ENCODE peak calls at places on chromosomes 13 and 19, in five cellular contexts. One of them, this sample, is unnamed.

GRCh38 chr13:36163809-36164308 is 32.7 kb upstream of the DCLK1 start:
- DNase-seq in left lobe of liver: no peak
- DNase-seq in stimulated activated CD8-positive, alpha-beta memory T cell treated with anti-CD3 and anti-CD28 coated beads, Interleukin-4, amount 100 ng/mL, for 24 hours: no peak
- DNase-seq in brain microvascular endothelial cell: peak
- DNase-seq in upper lobe of right lung: peak
- DNase-seq in this sample: peak

GRCh38 chr13:106530209-106530906 is 5.1 kb downstream of the EFNB2 start:
- DNase-seq in left lobe of liver: no peak
- DNase-seq in stimulated activated CD8-positive, alpha-beta memory T cell treated with anti-CD3 and anti-CD28 coated beads, Interleukin-4, amount 100 ng/mL, for 24 hours: no peak
- DNase-seq in brain microvascular endothelial cell: no peak
- DNase-seq in upper lobe of right lung: no peak
- DNase-seq in this sample: no peak

GRCh38 chr13:48976677-48977625 is 1.2 kb downstream of the FNDC3A start:
- DNase-seq in left lobe of liver: peak
- DNase-seq in stimulated activated CD8-positive, alpha-beta memory T cell treated with anti-CD3 and anti-CD28 coated beads, Interleukin-4, amount 100 ng/mL, for 24 hours: no peak
- DNase-seq in brain microvascular endothelial cell: no peak
- DNase-seq in upper lobe of right lung: no peak
- DNase-seq in this sample: no peak

GRCh38 chr13:83940742-83941141 is 58.5 kb upstream of the SLITRK1 start:
- DNase-seq in left lobe of liver: no peak
- DNase-seq in stimulated activated CD8-positive, alpha-beta memory T cell treated with anti-CD3 and anti-CD28 coated beads, Interleukin-4, amount 100 ng/mL, for 24 hours: no peak
- DNase-seq in brain microvascular endothelial cell: no peak
- DNase-seq in upper lobe of right lung: no peak
- DNase-seq in this sample: no peak

GRCh38 chr19:48833049-48833448 is 3.2 kb downstream of the HSD17B14 start:
- DNase-seq in left lobe of liver: no peak
- DNase-seq in stimulated activated CD8-positive, alpha-beta memory T cell treated with anti-CD3 and anti-CD28 coated beads, Interleukin-4, amount 100 ng/mL, for 24 hours: no peak
- DNase-seq in brain microvascular endothelial cell: no peak
- DNase-seq in upper lobe of right lung: no peak
- DNase-seq in this sample: no peak

GRCh38 chr13:112622375-112622774 is 34.4 kb upstream of the TUBGCP3 start:
- DNase-seq in left lobe of liver: no peak
- DNase-seq in stimulated activated CD8-positive, alpha-beta memory T cell treated with anti-CD3 and anti-CD28 coated beads, Interleukin-4, amount 100 ng/mL, for 24 hours: no peak
- DNase-seq in brain microvascular endothelial cell: no peak
- DNase-seq in upper lobe of right lung: no peak
- DNase-seq in this sample: no peak

GRCh38 chr19:35220315-35220921 is 8.1 kb downstream of the FAM187B start:
- DNase-seq in left lobe of liver: no peak
- DNase-seq in stimulated activated CD8-positive, alpha-beta memory T cell treated with anti-CD3 and anti-CD28 coated beads, Interleukin-4, amount 100 ng/mL, for 24 hours: no peak
- DNase-seq in brain microvascular endothelial cell: no peak
- DNase-seq in upper lobe of right lung: no peak
- DNase-seq in this sample: no peak

GRCh38 chr19:56987184-56987583 is 132.6 kb upstream of the USP29 start:
- DNase-seq in left lobe of liver: no peak
- DNase-seq in stimulated activated CD8-positive, alpha-beta memory T cell treated with anti-CD3 and anti-CD28 coated beads, Interleukin-4, amount 100 ng/mL, for 24 hours: no peak
- DNase-seq in brain microvascular endothelial cell: no peak
- DNase-seq in upper lobe of right lung: no peak
- DNase-seq in this sample: no peak

GRCh38 chr13:31115616-31116015 is 46.1 kb downstream of the HSPH1 start:
- DNase-seq in left lobe of liver: no peak
- DNase-seq in stimulated activated CD8-positive, alpha-beta memory T cell treated with anti-CD3 and anti-CD28 coated beads, Interleukin-4, amount 100 ng/mL, for 24 hours: no peak
- DNase-seq in brain microvascular endothelial cell: no peak
- DNase-seq in upper lobe of right lung: no peak
- DNase-seq in this sample: no peak

GRCh38 chr13:112779856-112780604 is 90.2 kb downstream of the ATP11A start:
- DNase-seq in left lobe of liver: peak
- DNase-seq in stimulated activated CD8-positive, alpha-beta memory T cell treated with anti-CD3 and anti-CD28 coated beads, Interleukin-4, amount 100 ng/mL, for 24 hours: no peak
- DNase-seq in brain microvascular endothelial cell: no peak
- DNase-seq in upper lobe of right lung: no peak
- DNase-seq in this sample: no peak

GRCh38 chr13:21074601-21075302 is 13.4 kb upstream of the LATS2 start:
- DNase-seq in left lobe of liver: no peak
- DNase-seq in stimulated activated CD8-positive, alpha-beta memory T cell treated with anti-CD3 and anti-CD28 coated beads, Interleukin-4, amount 100 ng/mL, for 24 hours: no peak
- DNase-seq in brain microvascular endothelial cell: no peak
- DNase-seq in upper lobe of right lung: no peak
- DNase-seq in this sample: no peak

GRCh38 chr13:43787998-43788397 is 1.2 kb upstream of the ENOX1 start:
- DNase-seq in left lobe of liver: no peak
- DNase-seq in stimulated activated CD8-positive, alpha-beta memory T cell treated with anti-CD3 and anti-CD28 coated beads, Interleukin-4, amount 100 ng/mL, for 24 hours: no peak
- DNase-seq in brain microvascular endothelial cell: peak
- DNase-seq in upper lobe of right lung: no peak
- DNase-seq in this sample: peak

GRCh38 chr13:42064259-42064658 is 15.8 kb downstream of the DGKH start:
- DNase-seq in left lobe of liver: no peak
- DNase-seq in stimulated activated CD8-positive, alpha-beta memory T cell treated with anti-CD3 and anti-CD28 coated beads, Interleukin-4, amount 100 ng/mL, for 24 hours: no peak
- DNase-seq in brain microvascular endothelial cell: peak
- DNase-seq in upper lobe of right lung: no peak
- DNase-seq in this sample: peak

GRCh38 chr19:10044390-10044789 is 31.1 kb downstream of the RDH8 start:
- DNase-seq in left lobe of liver: no peak
- DNase-seq in stimulated activated CD8-positive, alpha-beta memory T cell treated with anti-CD3 and anti-CD28 coated beads, Interleukin-4, amount 100 ng/mL, for 24 hours: no peak
- DNase-seq in brain microvascular endothelial cell: no peak
- DNase-seq in upper lobe of right lung: no peak
- DNase-seq in this sample: no peak

GRCh38 chr19:843180-843835 is 2.5 kb downstream of the PRTN3 start:
- DNase-seq in left lobe of liver: no peak
- DNase-seq in stimulated activated CD8-positive, alpha-beta memory T cell treated with anti-CD3 and anti-CD28 coated beads, Interleukin-4, amount 100 ng/mL, for 24 hours: no peak
- DNase-seq in brain microvascular endothelial cell: no peak
- DNase-seq in upper lobe of right lung: peak
- DNase-seq in this sample: no peak

GRCh38 chr19:16661480-16662034 is 618 bp downstream of the TMEM38A start:
- DNase-seq in left lobe of liver: peak
- DNase-seq in stimulated activated CD8-positive, alpha-beta memory T cell treated with anti-CD3 and anti-CD28 coated beads, Interleukin-4, amount 100 ng/mL, for 24 hours: peak
- DNase-seq in brain microvascular endothelial cell: no peak
- DNase-seq in upper lobe of right lung: peak
- DNase-seq in this sample: no peak

GRCh38 chr19:53982611-53983010 is 8.8 kb upstream of the CACNG6 start:
- DNase-seq in left lobe of liver: no peak
- DNase-seq in stimulated activated CD8-positive, alpha-beta memory T cell treated with anti-CD3 and anti-CD28 coated beads, Interleukin-4, amount 100 ng/mL, for 24 hours: no peak
- DNase-seq in brain microvascular endothelial cell: no peak
- DNase-seq in upper lobe of right lung: no peak
- DNase-seq in this sample: no peak

GRCh38 chr19:2436926-2437325 is 9.5 kb upstream of the TIMM13 start:
- DNase-seq in left lobe of liver: no peak
- DNase-seq in stimulated activated CD8-positive, alpha-beta memory T cell treated with anti-CD3 and anti-CD28 coated beads, Interleukin-4, amount 100 ng/mL, for 24 hours: no peak
- DNase-seq in brain microvascular endothelial cell: no peak
- DNase-seq in upper lobe of right lung: no peak
- DNase-seq in this sample: no peak

GRCh38 chr13:29771247-29771646 is 79.2 kb downstream of the UBL3 start:
- DNase-seq in left lobe of liver: no peak
- DNase-seq in stimulated activated CD8-positive, alpha-beta memory T cell treated with anti-CD3 and anti-CD28 coated beads, Interleukin-4, amount 100 ng/mL, for 24 hours: no peak
- DNase-seq in brain microvascular endothelial cell: no peak
- DNase-seq in upper lobe of right lung: no peak
- DNase-seq in this sample: peak

GRCh38 chr19:10884273-10884672 is 12.9 kb downstream of the CARM1 start:
- DNase-seq in left lobe of liver: no peak
- DNase-seq in stimulated activated CD8-positive, alpha-beta memory T cell treated with anti-CD3 and anti-CD28 coated beads, Interleukin-4, amount 100 ng/mL, for 24 hours: no peak
- DNase-seq in brain microvascular endothelial cell: peak
- DNase-seq in upper lobe of right lung: no peak
- DNase-seq in this sample: peak